ENCODE peak calls at places on chromosomes 3 and 15, in nine cellular contexts. C is HL-60, U is astrocyte of the cerebellum, A is WTC11, T is Peyer's patch, W is neural progenitor cell, R is brain microvascular endothelial cell, Q is endothelial cell, F is AG09319. V is an unnamed sample.

GRCh38 chr3:49725906-49726681 is 2.3 kb upstream of the GMPPB start:
- DNase-seq in U (no peak), F (no peak), W (no peak), T (peak; percentile 71), C (no peak), A (no peak), R (no peak), Q (no peak), V (no peak)

GRCh38 chr15:66195621-66196230 is 57.8 kb downstream of the MEGF11 start:
- DNase-seq in T (no peak), C (no peak), W (no peak), Q (no peak), A (no peak), R (no peak), F (no peak), U (no peak), V (no peak)

GRCh38 chr3:141894524-141895176 is 18.2 kb downstream of the ATP1B3 start:
- DNase-seq in F (peak; percentile 61), U (peak; percentile 49), C (peak; percentile 43), R (peak; percentile 66), T (no peak), W (no peak), A (no peak), Q (no peak), V (no peak)

GRCh38 chr3:118688396-118688884 is 346.2 kb downstream of the IGSF11 start:
- DNase-seq in C (no peak), T (no peak), R (no peak), W (no peak), Q (no peak), U (no peak), F (no peak), A (no peak), V (no peak)

GRCh38 chr15:90906181-90906849 is 3.2 kb downstream of the MAN2A2 start:
- DNase-seq in R (no peak), T (no peak), Q (no peak), C (no peak), U (no peak), A (no peak), W (no peak), F (no peak), V (no peak)

GRCh38 chr15:27059610-27060202 is 88.7 kb downstream of the GABRG3 start:
- DNase-seq in F (peak; percentile 2), T (no peak), U (peak; percentile 15), A (peak; percentile 72), R (peak; percentile 33), W (peak; percentile 69), Q (peak; percentile 80), C (peak; percentile 46), V (peak; percentile 68)

GRCh38 chr3:135267487-135267886 is 472.4 kb downstream of the EPHB1 start:
- DNase-seq in U (no peak), A (no peak), C (no peak), Q (no peak), F (no peak), T (no peak), W (no peak), R (no peak), V (no peak)

GRCh38 chr3:43615133-43615532 is 6.7 kb downstream of the ANO10 start:
- DNase-seq in C (no peak), W (no peak), Q (no peak), F (no peak), A (no peak), R (no peak), U (no peak), T (no peak), V (no peak)

GRCh38 chr3:3772338-3772737 is 26.9 kb upstream of the LRRN1 start:
- DNase-seq in W (no peak), F (no peak), R (no peak), Q (no peak), T (no peak), U (no peak), A (no peak), C (no peak), V (no peak)

GRCh38 chr3:195031574-195032003 is 239.4 kb downstream of the XXYLT1 start:
- DNase-seq in W (no peak), T (peak; percentile 30), C (no peak), Q (peak; percentile 32), A (no peak), U (no peak), R (no peak), F (no peak), V (no peak)

GRCh38 chr3:148229107-148229506 is 468.6 kb upstream of the AGTR1 start:
- DNase-seq in A (no peak), U (no peak), Q (no peak), F (no peak), R (no peak), T (no peak), W (no peak), C (no peak), V (no peak)

GRCh38 chr3:129033619-129034321 is 26.8 kb upstream of the GP9 start:
- DNase-seq in T (no peak), R (no peak), Q (no peak), U (no peak), A (no peak), W (no peak), F (no peak), C (no peak), V (no peak)

GRCh38 chr3:50971487-50971924 is 296.8 kb downstream of the DOCK3 start:
- DNase-seq in Q (peak; percentile 36), F (peak; percentile 8), R (peak; percentile 28), T (peak; percentile 52), U (peak; percentile 13), C (peak; percentile 57), A (peak; percentile 48), W (peak; percentile 77), V (peak; percentile 40)

GRCh38 chr15:98891301-98891700 is 116.3 kb downstream of the PGPEP1L start:
- DNase-seq in R (no peak), U (no peak), Q (no peak), A (no peak), T (no peak), C (no peak), F (no peak), W (no peak), V (no peak)
- TF ChIP-seq CTCF in R (no peak), U (no peak), Q (no peak), A (no peak), T (no peak), C (no peak), F (no peak), W (no peak), V (no peak)

GRCh38 chr3:112086018-112086854 is at the start of gene C3orf52:
- DNase-seq in U (peak; percentile 41), R (peak; percentile 83), F (no peak), A (peak; percentile 95), Q (peak; percentile 81), W (peak; percentile 93), T (peak; percentile 90), C (peak; percentile 25), V (peak; percentile 74)
- TF ChIP-seq CTCF in U (no peak), R (peak; percentile 23), F (no peak), A (no peak), Q (no peak), W (peak; percentile 34), T (no peak), C (no peak), V (peak; percentile 47)

DNA sequence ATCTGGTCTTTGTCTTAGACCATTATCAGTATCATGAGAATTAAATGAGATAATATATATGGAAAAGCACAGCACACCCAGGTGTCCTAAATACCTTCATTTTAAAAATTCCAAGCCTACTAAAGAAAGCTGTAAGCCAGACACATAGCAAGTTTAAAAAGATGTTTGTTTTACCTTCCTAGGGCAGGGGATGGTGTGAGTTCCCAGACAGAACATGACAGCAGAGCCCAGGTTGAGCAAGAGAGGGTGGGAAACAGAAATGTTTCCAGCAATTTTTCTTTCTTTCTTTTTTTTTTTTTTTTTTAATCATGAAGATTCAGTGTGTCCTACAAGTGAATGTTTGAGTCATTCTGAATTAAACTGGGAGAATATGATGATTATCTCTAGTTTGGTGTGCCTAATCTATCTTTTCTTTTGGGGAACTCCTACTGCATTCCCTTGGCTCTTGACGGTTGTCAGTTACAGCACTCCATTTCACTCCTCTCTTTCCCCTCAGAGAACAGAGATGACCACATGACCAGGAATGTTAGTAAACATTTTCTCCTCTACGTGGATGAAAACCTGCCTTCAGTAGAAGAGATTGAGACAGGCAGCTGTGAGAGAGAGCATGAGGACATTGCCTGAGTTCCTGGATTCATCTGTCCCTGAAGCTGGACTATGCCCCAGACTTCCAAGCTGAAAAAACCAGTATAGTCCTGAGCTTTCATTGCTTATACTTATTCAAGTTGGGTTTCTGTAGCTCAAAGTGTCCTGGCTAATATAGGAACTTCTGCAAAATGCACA is 54.5 kb upstream of the ARL14 start:
- DNase-seq in R (no peak), T (no peak), W (no peak), F (no peak), A (no peak), Q (no peak), C (no peak), U (no peak), V (no peak)
- TF ChIP-seq CTCF in R (no peak), T (no peak), W (no peak), F (no peak), A (no peak), Q (no peak), C (no peak), U (no peak), V (no peak)

GRCh38 chr3:167736264-167736787 is 805 bp downstream of the SERPINI1 start:
- DNase-seq in A (no peak), C (no peak), R (no peak), T (no peak), F (no peak), W (no peak), Q (no peak), U (no peak), V (no peak)

GRCh38 chr3:167736997-167737396 is 1.5 kb downstream of the SERPINI1 start:
- DNase-seq in Q (no peak), A (no peak), W (no peak), T (no peak), R (no peak), U (no peak), F (no peak), C (no peak), V (no peak)

GRCh38 chr3:167733961-167734497 is 663 bp downstream of the PDCD10 start:
- DNase-seq in W (peak; percentile 17), T (no peak), U (no peak), Q (no peak), A (no peak), C (peak; percentile 19), F (no peak), R (no peak), V (no peak)

GRCh38 chr3:167734498-167735232 is at the start of gene PDCD10:
- DNase-seq in A (peak; percentile 99), R (peak; percentile 99), Q (peak; percentile 94), U (peak; percentile 98), W (peak; percentile 99), F (peak; percentile 93), C (peak; percentile 99), T (peak; percentile 99), V (peak; percentile 89)

DNA sequence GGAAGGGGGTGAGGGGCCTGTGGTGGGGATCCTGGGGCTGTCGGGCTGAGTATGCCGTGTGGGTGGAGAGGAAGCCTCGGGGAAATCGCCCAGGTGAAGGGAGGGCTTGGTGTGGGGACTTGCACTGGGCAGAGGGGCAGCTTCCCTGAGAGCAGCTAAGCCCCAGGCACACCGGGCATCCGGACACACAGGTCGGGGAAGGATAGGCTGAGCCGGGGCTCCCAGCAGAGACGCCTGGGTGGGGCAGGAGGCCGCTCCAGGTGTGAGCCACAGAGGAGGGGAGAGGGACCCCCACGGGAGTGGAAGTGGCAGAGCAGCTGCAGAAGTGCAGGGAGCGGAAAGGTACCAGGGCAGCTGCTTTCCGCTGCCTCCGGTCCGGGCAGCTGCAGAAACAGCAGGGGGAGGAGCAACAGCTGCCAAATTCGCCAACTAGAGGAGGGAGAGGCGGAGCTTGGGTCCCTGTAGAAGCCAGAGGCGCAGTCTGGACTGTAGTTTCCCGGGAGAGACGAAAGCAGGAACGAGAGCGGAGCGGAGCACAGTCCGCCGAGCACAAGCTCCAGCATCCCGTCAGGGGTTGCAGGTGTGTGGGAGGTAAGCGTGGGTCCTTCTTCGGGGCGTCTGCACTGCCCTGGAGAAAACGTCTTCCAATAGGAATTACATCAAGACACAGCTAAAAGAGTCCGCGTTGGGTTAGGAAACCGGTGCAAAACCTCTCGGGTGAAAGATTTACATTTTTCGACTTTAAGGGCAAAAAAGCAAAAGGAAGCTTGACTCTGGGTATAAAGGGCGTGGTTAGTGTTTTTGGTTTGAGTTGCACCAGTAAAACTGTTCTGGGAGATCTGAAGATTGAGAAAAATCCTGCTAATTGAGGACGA is at the start of gene SERPINI1:
- DNase-seq in A (peak; percentile 90), U (peak; percentile 81), T (peak; percentile 95), F (peak; percentile 53), W (peak; percentile 97), C (peak; percentile 92), R (peak; percentile 91), Q (peak; percentile 85), V (peak; percentile 68)
- TF ChIP-seq CTCF in A (no peak), U (no peak), T (no peak), F (no peak), W (no peak), C (no peak), R (no peak), Q (no peak), V (no peak)

V was measured in neural crest cell.